ENCODE peak calls at places on chromosomes 6 and 20, in ten cellular contexts. P is posterior vena cava, V is pancreas, H is HT-29, O is NCI-H187 treated with DMSO at 0.1 percent for 48 hours, B is NCI-H1105, J is A172, F is dermis microvascular lymphatic vessel endothelial cell, R is pons, D is ELF-1. A is an unnamed sample.

GRCh38 chr6:105838156-105838555 is 248.0 kb upstream of the PRDM1 start:
- DNase-seq in P (no peak), V (no peak), R (no peak), H (no peak), D (no peak), J (no peak), O (no peak), F (no peak), B (no peak), A (no peak)

GRCh38 chr6:91812596-91813274 is 1225.9 kb upstream of the MAP3K7 start:
- DNase-seq in D (no peak), V (no peak), F (no peak), O (no peak), B (no peak), R (no peak), H (no peak), P (no peak), J (no peak), A (no peak)

GRCh38 chr6:356828-357251 is 34.7 kb upstream of the IRF4 start:
- DNase-seq in D (no peak), F (no peak), V (no peak), O (no peak), R (no peak), H (no peak), J (no peak), B (no peak), P (peak), A (no peak)

GRCh38 chr6:36671687-36672375 is 6.7 kb upstream of the CDKN1A start:
- DNase-seq in V (no peak), P (no peak), B (no peak), R (no peak), J (no peak), F (no peak), H (no peak), D (peak), O (no peak), A (no peak)

GRCh38 chr20:52103911-52104545 is 87.6 kb downstream of the ZFP64 start:
- DNase-seq in F (peak), H (no peak), J (no peak), R (no peak), V (no peak), D (peak), P (no peak), B (no peak), O (no peak), A (no peak)

GRCh38 chr6:147071786-147072185 is 132.4 kb upstream of the STXBP5 start:
- DNase-seq in V (no peak), R (no peak), J (no peak), F (no peak), B (no peak), O (no peak), D (no peak), H (no peak), P (no peak), A (no peak)

GRCh38 chr6:158358450-158359077 is 46.3 kb downstream of the TULP4 start:
- DNase-seq in D (no peak), H (no peak), R (no peak), J (no peak), B (no peak), P (no peak), O (no peak), V (peak), F (no peak), A (no peak)

GRCh38 chr6:32967151-32968091 is 973 bp upstream of the BRD2 start:
- DNase-seq in F (peak), V (no peak), J (peak), D (peak), O (no peak), R (peak), B (peak), H (peak), P (no peak), A (peak)

GRCh38 chr6:126307859-126308258 is 32.1 kb upstream of the CENPW start:
- DNase-seq in O (no peak), F (peak), R (no peak), P (no peak), D (no peak), B (no peak), V (no peak), H (no peak), J (peak), A (no peak)